ENCODE peak calls at places on chromosomes 3 and 15, in eight cellular contexts. One of them, this sample, is unnamed.

GRCh38 chr15:80121546-80121945 is 31.3 kb upstream of the FAH start:
- DNase-seq in iPS-NIHi11: no peak
- DNase-seq in stimulated activated naive CD8-positive, alpha-beta T cell treated with anti-CD3 and anti-CD28 coated beads, Interleukin-15, amount 100 ng/mL, for 72 hours: no peak
- DNase-seq in GM13976: no peak
- DNase-seq in ELF-1: no peak
- DNase-seq in mucosa of gallbladder: no peak
- DNase-seq in NCI-H1105 treated with DMSO at 0.1 percent for 48 hours: peak
- DNase-seq in suprapubic skin: no peak
- DNase-seq in this sample: peak

GRCh38 chr3:50168791-50169190 is 13.7 kb downstream of the SEMA3F start:
- DNase-seq in ELF-1: no peak
- DNase-seq in GM13976: no peak
- DNase-seq in suprapubic skin: no peak
- DNase-seq in iPS-NIHi11: no peak
- DNase-seq in stimulated activated naive CD8-positive, alpha-beta T cell treated with anti-CD3 and anti-CD28 coated beads, Interleukin-15, amount 100 ng/mL, for 72 hours: no peak
- DNase-seq in NCI-H1105 treated with DMSO at 0.1 percent for 48 hours: no peak
- DNase-seq in mucosa of gallbladder: no peak
- DNase-seq in this sample: no peak

GRCh38 chr15:81297580-81298575 is 26.1 kb downstream of the STARD5 start:
- DNase-seq in GM13976: no peak
- DNase-seq in mucosa of gallbladder: no peak
- DNase-seq in suprapubic skin: peak
- DNase-seq in ELF-1: no peak
- DNase-seq in iPS-NIHi11: no peak
- DNase-seq in stimulated activated naive CD8-positive, alpha-beta T cell treated with anti-CD3 and anti-CD28 coated beads, Interleukin-15, amount 100 ng/mL, for 72 hours: no peak
- DNase-seq in NCI-H1105 treated with DMSO at 0.1 percent for 48 hours: no peak
- DNase-seq in this sample: no peak

GRCh38 chr15:41933771-41934170 is 38.6 kb downstream of the EHD4 start:
- DNase-seq in NCI-H1105 treated with DMSO at 0.1 percent for 48 hours: no peak
- DNase-seq in ELF-1: no peak
- DNase-seq in stimulated activated naive CD8-positive, alpha-beta T cell treated with anti-CD3 and anti-CD28 coated beads, Interleukin-15, amount 100 ng/mL, for 72 hours: no peak
- DNase-seq in suprapubic skin: no peak
- DNase-seq in iPS-NIHi11: no peak
- DNase-seq in GM13976: no peak
- DNase-seq in mucosa of gallbladder: no peak
- DNase-seq in this sample: no peak

GRCh38 chr15:53978248-53978906 is at the start of gene UNC13C:
- DNase-seq in mucosa of gallbladder: peak
- DNase-seq in GM13976: no peak
- DNase-seq in NCI-H1105 treated with DMSO at 0.1 percent for 48 hours: peak
- DNase-seq in suprapubic skin: no peak
- DNase-seq in iPS-NIHi11: peak
- DNase-seq in stimulated activated naive CD8-positive, alpha-beta T cell treated with anti-CD3 and anti-CD28 coated beads, Interleukin-15, amount 100 ng/mL, for 72 hours: no peak
- DNase-seq in ELF-1: peak
- DNase-seq in this sample: no peak

GRCh38 chr3:15050405-15051092 is 14.6 kb downstream of the MRPS25 start:
- DNase-seq in iPS-NIHi11: no peak
- DNase-seq in ELF-1: no peak
- DNase-seq in mucosa of gallbladder: no peak
- DNase-seq in suprapubic skin: no peak
- DNase-seq in stimulated activated naive CD8-positive, alpha-beta T cell treated with anti-CD3 and anti-CD28 coated beads, Interleukin-15, amount 100 ng/mL, for 72 hours: no peak
- DNase-seq in NCI-H1105 treated with DMSO at 0.1 percent for 48 hours: no peak
- DNase-seq in GM13976: peak
- DNase-seq in this sample: no peak

GRCh38 chr3:30524357-30525040 is 81.9 kb upstream of the TGFBR2 start:
- DNase-seq in ELF-1: no peak
- DNase-seq in iPS-NIHi11: no peak
- DNase-seq in mucosa of gallbladder: no peak
- DNase-seq in NCI-H1105 treated with DMSO at 0.1 percent for 48 hours: no peak
- DNase-seq in suprapubic skin: no peak
- DNase-seq in stimulated activated naive CD8-positive, alpha-beta T cell treated with anti-CD3 and anti-CD28 coated beads, Interleukin-15, amount 100 ng/mL, for 72 hours: no peak
- DNase-seq in GM13976: no peak
- DNase-seq in this sample: no peak

GRCh38 chr15:58203537-58203936 is 65.4 kb downstream of the AQP9 start:
- DNase-seq in mucosa of gallbladder: no peak
- DNase-seq in GM13976: no peak
- DNase-seq in ELF-1: no peak
- DNase-seq in suprapubic skin: no peak
- DNase-seq in iPS-NIHi11: no peak
- DNase-seq in NCI-H1105 treated with DMSO at 0.1 percent for 48 hours: no peak
- DNase-seq in stimulated activated naive CD8-positive, alpha-beta T cell treated with anti-CD3 and anti-CD28 coated beads, Interleukin-15, amount 100 ng/mL, for 72 hours: no peak
- DNase-seq in this sample: no peak

GRCh38 chr15:70421197-70421482 is 323.4 kb upstream of the TLE3 start:
- DNase-seq in NCI-H1105 treated with DMSO at 0.1 percent for 48 hours: peak
- DNase-seq in iPS-NIHi11: no peak
- DNase-seq in ELF-1: no peak
- DNase-seq in stimulated activated naive CD8-positive, alpha-beta T cell treated with anti-CD3 and anti-CD28 coated beads, Interleukin-15, amount 100 ng/mL, for 72 hours: no peak
- DNase-seq in suprapubic skin: no peak
- DNase-seq in GM13976: no peak
- DNase-seq in mucosa of gallbladder: no peak
- DNase-seq in this sample: no peak

This sample was measured in DMS 273 treated with DMSO at 0.1 percent for 48 hours.